ENCODE peak calls at places on chromosomes 12 and 14, in eight cellular contexts. V, G, D, H, T, F, M and W are unnamed samples.

GRCh38 chr14:94355191-94355794 is 32.2 kb upstream of the SERPINA6 start:
- DNase-seq in V (peak), G (peak), D (no peak), H (peak), T (peak), F (no peak), M (no peak), W (no peak)

GRCh38 chr14:76595266-76595665 is 166.0 kb upstream of the VASH1 start:
- DNase-seq in V (no peak), G (no peak), D (no peak), H (no peak), T (no peak), F (no peak), M (no peak), W (no peak)

GRCh38 chr12:110575326-110575725 is 7.8 kb downstream of the PPTC7 start:
- DNase-seq in V (no peak), G (no peak), D (no peak), H (no peak), T (no peak), F (no peak), M (no peak), W (no peak)

GRCh38 chr12:109020136-109020535 is 732 bp downstream of the SVOP start:
- DNase-seq in V (no peak), G (no peak), D (no peak), H (no peak), T (peak), F (no peak), M (no peak), W (no peak)

GRCh38 chr12:68609955-68610434 is 704 bp upstream of the RAP1B start:
- DNase-seq in V (no peak), G (peak), D (no peak), H (no peak), T (peak), F (peak), M (no peak), W (no peak)

GRCh38 chr14:90891326-90891725 is 75.1 kb upstream of the TTC7B start:
- DNase-seq in V (no peak), G (no peak), D (no peak), H (no peak), T (no peak), F (no peak), M (no peak), W (no peak)

GRCh38 chr14:23137221-23138172 is 18.4 kb upstream of the CEBPE start:
- DNase-seq in V (no peak), G (no peak), D (no peak), H (no peak), T (no peak), F (no peak), M (no peak), W (no peak)

GRCh38 chr12:68368332-68368731 is 36.2 kb upstream of the MDM1 start:
- DNase-seq in V (no peak), G (no peak), D (no peak), H (no peak), T (peak), F (no peak), M (no peak), W (peak)

GRCh38 chr12:104462931-104463339 is 6.2 kb downstream of the CHST11 start:
- DNase-seq in V (no peak), G (no peak), D (no peak), H (no peak), T (no peak), F (no peak), M (no peak), W (no peak)

GRCh38 chr12:57215065-57215464 is 1.5 kb upstream of the NXPH4 start:
- DNase-seq in V (no peak), G (no peak), D (no peak), H (no peak), T (no peak), F (no peak), M (no peak), W (no peak)

GRCh38 chr12:64083285-64084210 is 138.5 kb downstream of the KICS2 start:
- DNase-seq in V (peak), G (peak), D (no peak), H (peak), T (no peak), F (peak), M (peak), W (no peak)

GRCh38 chr14:77323571-77323970 is 2.7 kb downstream of the GSTZ1 start:
- DNase-seq in V (no peak), G (no peak), D (no peak), H (no peak), T (no peak), F (no peak), M (no peak), W (no peak)

GRCh38 chr14:21476526-21476924 is 234 bp downstream of the RAB2B start:
- DNase-seq in V (no peak), G (peak), D (peak), H (peak), T (no peak), F (peak), M (no peak), W (no peak)

GRCh38 chr12:108850854-108851573 is 6.4 kb downstream of the SSH1 start:
- DNase-seq in V (no peak), G (peak), D (no peak), H (peak), T (peak), F (peak), M (peak), W (no peak)

GRCh38 chr14:56133547-56133946 is 15.3 kb downstream of the PELI2 start:
- DNase-seq in V (no peak), G (no peak), D (no peak), H (no peak), T (peak), F (no peak), M (no peak), W (no peak)

GRCh38 chr12:1820191-1820599 is at the start of gene LRTM2:
- DNase-seq in V (no peak), G (no peak), D (no peak), H (no peak), T (peak), F (no peak), M (no peak), W (no peak)

GRCh38 chr12:47995976-47996375 is 8.3 kb downstream of the COL2A1 start:
- DNase-seq in V (peak), G (peak), D (no peak), H (no peak), T (no peak), F (no peak), M (peak), W (no peak)

GRCh38 chr12:105769486-105769885 is 369.3 kb downstream of the NUAK1 start:
- DNase-seq in V (no peak), G (no peak), D (no peak), H (no peak), T (peak), F (no peak), M (no peak), W (no peak)

GRCh38 chr12:56299308-56299852 is 750 bp downstream of the CS start:
- DNase-seq in V (no peak), G (peak), D (no peak), H (no peak), T (peak), F (no peak), M (no peak), W (no peak)

GRCh38 chr12:76232013-76232412 is 116.2 kb downstream of the BBS10 start:
- DNase-seq in V (no peak), G (no peak), D (no peak), H (no peak), T (no peak), F (no peak), M (no peak), W (no peak)

GRCh38 chr12:107235600-107235999 is 142.3 kb upstream of the CRY1 start:
- DNase-seq in V (no peak), G (no peak), D (no peak), H (no peak), T (no peak), F (no peak), M (no peak), W (no peak)

GRCh38 chr14:93064411-93065271 is 51.1 kb downstream of the ITPK1 start:
- DNase-seq in V (no peak), G (no peak), D (no peak), H (peak), T (no peak), F (no peak), M (no peak), W (no peak)

GRCh38 chr14:71380271-71380670 is 473.0 kb downstream of the PCNX1 start:
- DNase-seq in V (no peak), G (peak), D (no peak), H (no peak), T (no peak), F (no peak), M (no peak), W (no peak)

GRCh38 chr12:68749861-68750260 is 3.9 kb downstream of the SLC35E3 start:
- DNase-seq in V (no peak), G (no peak), D (no peak), H (no peak), T (no peak), F (no peak), M (no peak), W (no peak)

GRCh38 chr12:52435659-52435999 is 1.5 kb upstream of the KRT75 start:
- DNase-seq in V (no peak), G (no peak), D (no peak), H (no peak), T (no peak), F (no peak), M (no peak), W (no peak)

GRCh38 chr14:22200977-22201605 is 387.9 kb downstream of the DAD1 start:
- DNase-seq in V (peak), G (peak), D (no peak), H (no peak), T (peak), F (peak), M (peak), W (no peak)

GRCh38 chr14:64772394-64772950 is 68.2 kb downstream of the PLEKHG3 start:
- DNase-seq in V (no peak), G (no peak), D (no peak), H (peak), T (peak), F (no peak), M (no peak), W (no peak)

GRCh38 chr12:13205809-13206559 is 9.5 kb downstream of the EMP1 start:
- DNase-seq in V (no peak), G (peak), D (no peak), H (no peak), T (no peak), F (peak), M (peak), W (no peak)

GRCh38 chr12:43306066-43306465 is 245.9 kb downstream of the ADAMTS20 start:
- DNase-seq in V (no peak), G (peak), D (no peak), H (no peak), T (no peak), F (peak), M (peak), W (no peak)

GRCh38 chr12:48001426-48002178 is 2.7 kb downstream of the COL2A1 start:
- DNase-seq in V (no peak), G (peak), D (no peak), H (peak), T (peak), F (peak), M (no peak), W (no peak)

GRCh38 chr12:23815810-23816209 is 133.7 kb downstream of the SOX5 start:
- DNase-seq in V (no peak), G (no peak), D (no peak), H (no peak), T (no peak), F (no peak), M (no peak), W (no peak)

GRCh38 chr14:50875359-50876090 is 3.7 kb downstream of the ABHD12B start:
- DNase-seq in V (no peak), G (peak), D (no peak), H (no peak), T (no peak), F (no peak), M (no peak), W (no peak)

GRCh38 chr12:129696952-129697351 is 206.9 kb downstream of the TMEM132D start:
- DNase-seq in V (no peak), G (peak), D (no peak), H (no peak), T (no peak), F (no peak), M (no peak), W (no peak)